ENCODE peak calls at places on chromosomes 12 and 14, in six cellular contexts. Z is activated T-helper 1 cell treated with anti-CD3 and anti-CD28 coated beads, Interleukin-12 subunit alpha, Interleukin-12 subunit beta, Interleukin-2, Interleukin-4 antibody, amounts not matched to agents 30 ng/mL and 10 ng/mL and 1 ng/mL, durations not matched to agents 14 hours and 24 hours and 36 hours; H is stimulated activated CD8-positive, alpha-beta memory T cell treated with anti-CD3 and anti-CD28 coated beads, Interleukin-7, amount 100 ng/mL, for 48 hours; R is activated gamma-delta T cell treated with anti-CD3 and anti-CD28 coated beads, Interleukin-2, amount 50 U/mL, for 16 hours; C is naive thymus-derived CD4-positive, alpha-beta T cell; M is chondrocyte. A is an unnamed sample.
A peak's percentile ranks its signal among the peaks of the same experiment; 100 is the strongest.

GRCh38 chr14:104138098-104138890 is at the start of gene KIF26A:
- DNase-seq in Z (no peak), H (no peak), R (no peak), C (no peak), M (no peak), A (no peak)

GRCh38 chr14:88775532-88775931 is 17.2 kb downstream of the EML5 start:
- DNase-seq in Z (no peak), H (no peak), R (no peak), C (no peak), M (no peak), A (no peak)

GRCh38 chr14:68143341-68143807 is 323.8 kb downstream of the RAD51B start:
- DNase-seq in Z (no peak), H (no peak), R (no peak), C (no peak), M (no peak), A (peak; percentile 63)

GRCh38 chr12:110403975-110404675 is 617 bp upstream of the ANAPC7 start:
- DNase-seq in Z (peak; percentile 68), H (peak; percentile 46), R (peak; percentile 61), C (peak; percentile 86), M (no peak), A (peak; percentile 46)

GRCh38 chr12:56626691-56627090 is 3.4 kb downstream of the BAZ2A start:
- DNase-seq in Z (no peak), H (no peak), R (no peak), C (no peak), M (no peak), A (no peak)

GRCh38 chr14:69037790-69038448 is 58.8 kb upstream of the ACTN1 start:
- DNase-seq in Z (no peak), H (no peak), R (no peak), C (no peak), M (no peak), A (no peak)

GRCh38 chr12:96295532-96296160 is 101.5 kb downstream of the ELK3 start:
- DNase-seq in Z (no peak), H (no peak), R (no peak), C (no peak), M (no peak), A (no peak)

GRCh38 chr12:51863921-51864700 is 15.6 kb upstream of the FIGNL2 start:
- DNase-seq in Z (no peak), H (no peak), R (no peak), C (no peak), M (no peak), A (no peak)

GRCh38 chr12:69884386-69884785 is 59.4 kb downstream of the MYRFL start:
- DNase-seq in Z (no peak), H (no peak), R (no peak), C (no peak), M (no peak), A (no peak)

GRCh38 chr14:76917158-76917596 is 91.0 kb downstream of the LRRC74A start:
- DNase-seq in Z (no peak), H (no peak), R (no peak), C (no peak), M (no peak), A (no peak)

GRCh38 chr12:65695077-65695865 is 129.0 kb upstream of the HMGA2 start:
- DNase-seq in Z (no peak), H (no peak), R (no peak), C (no peak), M (no peak), A (no peak)

GRCh38 chr14:56378474-56378873 is 201.1 kb upstream of the TMEM260 start:
- DNase-seq in Z (no peak), H (no peak), R (no peak), C (no peak), M (no peak), A (no peak)

GRCh38 chr14:60777856-60778578 is 43.5 kb downstream of the MNAT1 start:
- DNase-seq in Z (no peak), H (no peak), R (no peak), C (no peak), M (no peak), A (no peak)

A was measured in GDM1.